ENCODE peak calls at places on chromosome 2, in four cellular contexts. B is tibial nerve, T is mammary epithelial cell, C is hepatocyte. W is an unnamed sample.

GRCh38 chr2:203758841-203759691 is 52.6 kb downstream of the CD28 start:
- DNase-seq in B (no peak), T (peak; percentile 88), C (no peak), W (no peak)

GRCh38 chr2:74893332-74893731 is 59.4 kb downstream of the HK2 start:
- DNase-seq in B (no peak), T (peak; percentile 77), C (no peak), W (no peak)

GRCh38 chr2:42864222-42864621 is 71.8 kb upstream of the HAAO start:
- DNase-seq in B (no peak), T (no peak), C (no peak), W (no peak)

GRCh38 chr2:160429248-160430000 is 64.2 kb downstream of the RBMS1 start:
- DNase-seq in B (no peak), T (peak; percentile 42), C (peak; percentile 65), W (peak; percentile 24)

GRCh38 chr2:76478636-76479035 is 767.9 kb upstream of the GCFC2 start:
- DNase-seq in B (no peak), T (no peak), C (no peak), W (no peak)

GRCh38 chr2:18829331-18829902 is 240.0 kb upstream of the NT5C1B start:
- DNase-seq in B (no peak), T (peak; percentile 35), C (no peak), W (no peak)

GRCh38 chr2:64645014-64645418 is 8.7 kb downstream of the SERTAD2 start:
- DNase-seq in B (peak; percentile 35), T (peak; percentile 73), C (peak; percentile 73), W (no peak)

GRCh38 chr2:108182489-108182888 is 57.3 kb upstream of the SULT1C3 start:
- DNase-seq in B (no peak), T (no peak), C (no peak), W (no peak)

GRCh38 chr2:138711812-138712211 is 68.4 kb downstream of the NXPH2 start:
- DNase-seq in B (no peak), T (no peak), C (peak; percentile 10), W (no peak)

GRCh38 chr2:105777071-105777482 is 32.4 kb downstream of the NCK2 start:
- DNase-seq in B (no peak), T (no peak), C (no peak), W (no peak)

GRCh38 chr2:237873382-237873781 is 14.0 kb downstream of the RAMP1 start:
- DNase-seq in B (no peak), T (peak; percentile 82), C (peak; percentile 5), W (no peak)

GRCh38 chr2:219469186-219469724 is 29.4 kb upstream of the GMPPA start:
- DNase-seq in B (no peak), T (peak; percentile 79), C (no peak), W (no peak)

GRCh38 chr2:172311921-172312345 is 115.5 kb upstream of the ITGA6 start:
- DNase-seq in B (peak; percentile 23), T (no peak), C (no peak), W (no peak)

GRCh38 chr2:100880730-100881129 is 60.8 kb downstream of the NPAS2 start:
- DNase-seq in B (no peak), T (no peak), C (no peak), W (no peak)

GRCh38 chr2:121272596-121272995 is 12.4 kb downstream of the TFCP2L1 start:
- DNase-seq in B (no peak), T (no peak), C (no peak), W (no peak)

GRCh38 chr2:195836002-195836401 is 179.0 kb downstream of the SLC39A10 start:
- DNase-seq in B (no peak), T (no peak), C (no peak), W (no peak)

GRCh38 chr2:134917219-134917957 is 1.2 kb upstream of the CCNT2 start:
- DNase-seq in B (no peak), T (no peak), C (peak; percentile 20), W (no peak)

GRCh38 chr2:217338306-217338916 is 478.5 kb upstream of the TNP1 start:
- DNase-seq in B (peak; percentile 35), T (peak; percentile 31), C (no peak), W (no peak)

GRCh38 chr2:181438298-181438697 is 18.9 kb upstream of the ITGA4 start:
- DNase-seq in B (no peak), T (peak; percentile 20), C (no peak), W (no peak)

GRCh38 chr2:126889501-126890135 is 9.1 kb upstream of the TEX51 start:
- DNase-seq in B (no peak), T (no peak), C (no peak), W (no peak)

GRCh38 chr2:72917138-72917874 is at the start of gene EMX1:
- DNase-seq in B (no peak), T (peak; percentile 77), C (peak; percentile 81), W (no peak)

GRCh38 chr2:146661494-146662096 is 1183.2 kb upstream of the ACVR2A start:
- DNase-seq in B (no peak), T (peak; percentile 13), C (peak; percentile 52), W (no peak)

GRCh38 chr2:101135412-101136296 is 15.5 kb downstream of the TBC1D8 start:
- DNase-seq in B (no peak), T (no peak), C (no peak), W (no peak)

GRCh38 chr2:240246173-240246820 is 105.8 kb upstream of the OTOS start:
- DNase-seq in B (no peak), T (no peak), C (no peak), W (no peak)

GRCh38 chr2:86105252-86105968 is at the start of gene POLR1A:
- DNase-seq in B (peak; percentile 90), T (peak; percentile 90), C (peak; percentile 95), W (peak; percentile 82)

GRCh38 chr2:31319391-31320175 is 85.6 kb downstream of the EHD3 start:
- DNase-seq in B (peak; percentile 36), T (no peak), C (peak; percentile 59), W (peak; percentile 42)

GRCh38 chr2:9979977-9980376 is 28.5 kb downstream of the GRHL1 start:
- DNase-seq in B (no peak), T (no peak), C (no peak), W (no peak)

GRCh38 chr2:134120718-134121630 is 132.9 kb upstream of the MGAT5 start:
- DNase-seq in B (peak; percentile 36), T (peak; percentile 56), C (peak; percentile 80), W (peak; percentile 27)

GRCh38 chr2:240204431-240205276 is 64.2 kb upstream of the OTOS start:
- DNase-seq in B (no peak), T (no peak), C (no peak), W (no peak)

GRCh38 chr2:31558401-31559295 is 22.1 kb downstream of the SRD5A2 start:
- DNase-seq in B (no peak), T (peak; percentile 87), C (no peak), W (no peak)

GRCh38 chr2:166831930-166832329 is 56.4 kb upstream of the XIRP2 start:
- DNase-seq in B (no peak), T (no peak), C (peak; percentile 10), W (no peak)

GRCh38 chr2:48001498-48001897 is 95.2 kb upstream of the FBXO11 start:
- DNase-seq in B (no peak), T (no peak), C (no peak), W (no peak)

GRCh38 chr2:232563580-232563979 is 13.1 kb downstream of the EIF4E2 start:
- DNase-seq in B (no peak), T (peak; percentile 49), C (no peak), W (no peak)

GRCh38 chr2:221997100-221997499 is 301.7 kb downstream of the PAX3 start:
- DNase-seq in B (no peak), T (peak; percentile 82), C (peak; percentile 48), W (no peak)

GRCh38 chr2:237438082-237438925 is 24.3 kb upstream of the COL6A3 start:
- DNase-seq in B (no peak), T (no peak), C (peak; percentile 74), W (no peak)

GRCh38 chr2:171102802-171103201 is 57.9 kb downstream of the TLK1 start:
- DNase-seq in B (no peak), T (no peak), C (no peak), W (no peak)

GRCh38 chr2:43340945-43341356 is 114.5 kb upstream of the ZFP36L2 start:
- DNase-seq in B (no peak), T (peak; percentile 56), C (no peak), W (no peak)

DNA sequence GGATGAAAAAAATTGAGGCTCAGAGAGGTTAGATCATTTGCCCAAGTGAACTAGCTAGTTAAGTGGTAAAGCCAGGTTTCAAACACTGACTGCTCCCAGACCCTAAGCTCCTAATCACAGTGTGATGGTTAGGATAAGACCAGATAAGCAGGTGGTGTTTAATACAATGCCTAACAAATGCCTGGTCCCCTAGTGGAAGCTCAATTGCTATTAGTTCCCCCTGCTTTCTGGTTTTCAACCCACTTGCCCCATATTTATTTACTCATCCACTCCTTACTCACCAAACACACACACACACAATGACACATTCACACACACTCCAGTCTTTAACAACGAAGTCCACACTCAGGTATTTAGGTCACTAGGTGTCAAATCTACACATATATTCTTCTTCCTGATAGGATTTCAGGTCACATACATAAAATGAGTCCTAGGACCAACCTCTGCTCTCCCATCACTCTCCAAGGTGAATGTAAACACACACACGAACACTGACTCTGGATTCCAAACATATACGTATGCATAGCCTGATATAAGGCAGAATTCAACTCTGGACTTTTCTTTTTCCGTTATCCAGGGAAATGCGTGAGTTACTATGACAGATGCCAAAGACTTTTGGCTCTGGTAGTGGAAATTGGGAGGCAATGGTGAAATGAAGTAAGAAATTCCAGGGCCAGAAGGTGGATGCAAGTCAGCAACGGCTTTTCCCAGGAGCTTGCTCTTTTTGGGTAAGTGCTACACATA is 73.6 kb upstream of the TSPYL6 start:
- DNase-seq in B (no peak), T (peak; percentile 23), C (peak; percentile 37), W (no peak)
- H3K4me3 ChIP-seq in B (peak overlapping the region; percentile 78), T (peak overlapping the region; percentile 59), C (peak overlapping the region; percentile 39), W (no peak overlapping the region)

GRCh38 chr2:40630035-40630434 is 178.1 kb upstream of the SLC8A1 start:
- DNase-seq in B (no peak), T (no peak), C (no peak), W (no peak)
- TF ChIP-seq CTCF in B (no peak), T (no peak), C (no peak), W (no peak)

GRCh38 chr2:11830708-11831301 is 84.4 kb downstream of the LPIN1 start:
- DNase-seq in B (no peak), T (no peak), C (no peak), W (no peak)

GRCh38 chr2:11828933-11829323 is 82.5 kb downstream of the LPIN1 start:
- DNase-seq in B (no peak), T (no peak), C (no peak), W (no peak)

GRCh38 chr2:11829947-11830707 is 83.7 kb downstream of the LPIN1 start:
- DNase-seq in B (peak; percentile 64), T (peak; percentile 98), C (peak; percentile 90), W (peak; percentile 91)

GRCh38 chr2:11827547-11827946 is 81.1 kb downstream of the LPIN1 start:
- DNase-seq in B (no peak), T (no peak), C (no peak), W (no peak)

GRCh38 chr2:11829324-11829946 is 83.0 kb downstream of the LPIN1 start:
- DNase-seq in B (peak; percentile 43), T (peak; percentile 48), C (peak; percentile 63), W (peak; percentile 34)
- H3K4me3 ChIP-seq in B (peak overlapping the region; percentile 40), T (no peak overlapping the region), C (no peak overlapping the region), W (no peak overlapping the region)

GRCh38 chr2:65918760-65919187 is 486.4 kb upstream of the SPRED2 start:
- DNase-seq in B (no peak), T (no peak), C (peak; percentile 25), W (no peak)
- TF ChIP-seq CTCF in B (no peak), T (peak; percentile 22), C (peak; percentile 45), W (peak; percentile 2)